ENCODE peak calls at places on chromosome 16, in four cellular contexts. N, D, H and W are unnamed samples.

GRCh38 chr16:67017810-67018488 is 11.0 kb upstream of the CBFB start:
- DNase-seq in N (peak; percentile 72), H (peak; percentile 95), D (peak; percentile 97), W (no peak)

GRCh38 chr16:2233872-2234812 is 2.1 kb upstream of the DNASE1L2 start:
- DNase-seq in D (no peak), N (no peak), H (no peak), W (no peak)

GRCh38 chr16:24018485-24018884 is 182.7 kb downstream of the PRKCB start:
- DNase-seq in D (no peak), H (no peak), N (no peak), W (no peak)

GRCh38 chr16:30092373-30093010 is 768 bp upstream of the TBX6 start:
- DNase-seq in N (peak; percentile 45), D (peak; percentile 76), H (peak; percentile 88), W (no peak)

GRCh38 chr16:49200223-49200820 is 81.3 kb downstream of the CBLN1 start:
- DNase-seq in N (no peak), H (no peak), D (no peak), W (no peak)

GRCh38 chr16:57260294-57260929 is 15.4 kb downstream of the ARL2BP start:
- DNase-seq in D (peak; percentile 87), H (no peak), N (peak; percentile 31), W (no peak)

GRCh38 chr16:11806721-11807120 is 9.7 kb upstream of the ZC3H7A start:
- DNase-seq in D (peak; percentile 83), N (no peak), H (no peak), W (no peak)

GRCh38 chr16:1776991-1777374 is 4.0 kb upstream of the MRPS34 start:
- DNase-seq in H (no peak), D (no peak), N (no peak), W (no peak)

GRCh38 chr16:27795992-27796614 is 246.2 kb downstream of the KATNIP start:
- DNase-seq in D (peak; percentile 50), N (no peak), H (peak; percentile 54), W (no peak)